ENCODE peak calls at places on chromosome 6, in seven cellular contexts. N is retinal pigment epithelial cell, Q is upper lobe of right lung, K is prostate gland, U is GM20000, Y is progenitor cell of endocrine pancreas, E is SK-N-SH. J is an unnamed sample.

GRCh38 chr6:158564243-158565121 is 4.6 kb downstream of the TMEM181 start:
- DNase-seq in N (no peak), Q (no peak), K (no peak), U (no peak), Y (no peak), E (no peak), J (no peak)

GRCh38 chr6:126015869-126016268 is 29.5 kb downstream of the TRMT11 start:
- DNase-seq in N (no peak), Q (no peak), K (no peak), U (no peak), Y (no peak), E (no peak), J (no peak)

GRCh38 chr6:25628471-25629201 is 23.4 kb upstream of the SCGN start:
- DNase-seq in N (no peak), Q (no peak), K (no peak), U (no peak), Y (no peak), E (no peak), J (no peak)

GRCh38 chr6:116695398-116695797 is 14.4 kb downstream of the KPNA5 start:
- DNase-seq in N (no peak), Q (no peak), K (no peak), U (peak), Y (no peak), E (no peak), J (no peak)

GRCh38 chr6:118725944-118726343 is 74.6 kb upstream of the CEP85L start:
- DNase-seq in N (no peak), Q (no peak), K (no peak), U (no peak), Y (no peak), E (no peak), J (no peak)

GRCh38 chr6:46320505-46320904 is 149.7 kb upstream of the ENPP5 start:
- DNase-seq in N (no peak), Q (no peak), K (no peak), U (no peak), Y (no peak), E (no peak), J (no peak)

GRCh38 chr6:164753517-164753916 is 555.9 kb downstream of the C6orf118 start:
- DNase-seq in N (peak), Q (no peak), K (no peak), U (no peak), Y (no peak), E (no peak), J (no peak)

GRCh38 chr6:138001750-138002349 is 105.4 kb downstream of the PERP start:
- DNase-seq in N (no peak), Q (no peak), K (peak), U (peak), Y (no peak), E (peak), J (no peak)

GRCh38 chr6:130843575-130844320 is 16.5 kb downstream of the SMLR1 start:
- DNase-seq in N (peak), Q (no peak), K (no peak), U (peak), Y (no peak), E (peak), J (no peak)

GRCh38 chr6:31680226-31680840 is 534 bp downstream of the LY6G5C start:
- DNase-seq in N (no peak), Q (no peak), K (no peak), U (no peak), Y (no peak), E (no peak), J (no peak)

GRCh38 chr6:109455502-109456282 is at the start of gene MICAL1:
- DNase-seq in N (no peak), Q (peak), K (peak), U (peak), Y (peak), E (peak), J (no peak)

GRCh38 chr6:142944126-142945066 is 580 bp downstream of the HIVEP2 start:
- DNase-seq in N (peak), Q (peak), K (peak), U (peak), Y (peak), E (peak), J (peak)

GRCh38 chr6:130993292-130993765 is 69.7 kb downstream of the EPB41L2 start:
- DNase-seq in N (no peak), Q (no peak), K (no peak), U (no peak), Y (no peak), E (no peak), J (no peak)

GRCh38 chr6:82924799-82925535 is 140.7 kb downstream of the UBE3D start:
- DNase-seq in N (no peak), Q (no peak), K (no peak), U (no peak), Y (no peak), E (no peak), J (no peak)

GRCh38 chr6:154593122-154593521 is 82.6 kb upstream of the CNKSR3 start:
- DNase-seq in N (no peak), Q (no peak), K (no peak), U (no peak), Y (no peak), E (no peak), J (no peak)

GRCh38 chr6:110517601-110518280 is 41.3 kb upstream of the SLC22A16 start:
- DNase-seq in N (no peak), Q (no peak), K (no peak), U (no peak), Y (no peak), E (no peak), J (no peak)

GRCh38 chr6:112330071-112330876 is 16.9 kb upstream of the RFPL4B start:
- DNase-seq in N (peak), Q (no peak), K (no peak), U (no peak), Y (no peak), E (no peak), J (no peak)

GRCh38 chr6:121531658-121532167 is 96.3 kb downstream of the GJA1 start:
- DNase-seq in N (no peak), Q (no peak), K (peak), U (no peak), Y (no peak), E (no peak), J (no peak)

GRCh38 chr6:89950879-89951391 is 56.7 kb downstream of the GJA10 start:
- DNase-seq in N (no peak), Q (no peak), K (no peak), U (no peak), Y (no peak), E (no peak), J (no peak)

GRCh38 chr6:80689700-80690099 is 583.2 kb downstream of the BCKDHB start:
- DNase-seq in N (no peak), Q (no peak), K (no peak), U (no peak), Y (no peak), E (no peak), J (no peak)

GRCh38 chr6:157670466-157671186 is 152.4 kb upstream of the SNX9 start:
- DNase-seq in N (no peak), Q (peak), K (no peak), U (no peak), Y (no peak), E (no peak), J (no peak)

GRCh38 chr6:26159417-26160273 is 72.4 kb downstream of the HFE start:
- DNase-seq in N (no peak), Q (no peak), K (no peak), U (no peak), Y (no peak), E (no peak), J (no peak)

GRCh38 chr6:112802154-112802553 is 455.0 kb downstream of the RFPL4B start:
- DNase-seq in N (peak), Q (no peak), K (no peak), U (no peak), Y (no peak), E (no peak), J (no peak)

GRCh38 chr6:48397887-48398286 is 286.9 kb upstream of the PTCHD4 start:
- DNase-seq in N (no peak), Q (no peak), K (no peak), U (no peak), Y (no peak), E (no peak), J (no peak)

GRCh38 chr6:74091133-74091793 is 395.3 kb downstream of the CD109 start:
- DNase-seq in N (no peak), Q (no peak), K (no peak), U (peak), Y (no peak), E (peak), J (no peak)

GRCh38 chr6:55379895-55380294 is 52.6 kb downstream of the GFRAL start:
- DNase-seq in N (peak), Q (no peak), K (no peak), U (no peak), Y (no peak), E (no peak), J (no peak)

GRCh38 chr6:36247691-36248090 is 22.2 kb upstream of the PNPLA1 start:
- DNase-seq in N (no peak), Q (no peak), K (no peak), U (no peak), Y (no peak), E (no peak), J (no peak)

GRCh38 chr6:71012871-71013456 is 56.1 kb upstream of the B3GAT2 start:
- DNase-seq in N (peak), Q (no peak), K (peak), U (peak), Y (no peak), E (peak), J (no peak)

GRCh38 chr6:3001773-3002293 is 2.1 kb downstream of the NQO2 start:
- DNase-seq in N (no peak), Q (no peak), K (no peak), U (peak), Y (no peak), E (no peak), J (no peak)

GRCh38 chr6:7138921-7139358 is 31.2 kb downstream of the RREB1 start:
- DNase-seq in N (no peak), Q (no peak), K (no peak), U (no peak), Y (peak), E (no peak), J (no peak)

GRCh38 chr6:88662163-88662580 is 301.2 kb downstream of the RNGTT start:
- DNase-seq in N (no peak), Q (no peak), K (no peak), U (peak), Y (no peak), E (no peak), J (no peak)

GRCh38 chr6:131660195-131660594 is 23.1 kb downstream of the ENPP3 start:
- DNase-seq in N (no peak), Q (no peak), K (no peak), U (no peak), Y (no peak), E (no peak), J (no peak)

GRCh38 chr6:34246249-34246562 is 2.6 kb downstream of the SMIM29 start:
- DNase-seq in N (no peak), Q (no peak), K (no peak), U (peak), Y (no peak), E (no peak), J (no peak)

GRCh38 chr6:34246563-34247391 is 2.0 kb downstream of the SMIM29 start:
- DNase-seq in N (no peak), Q (no peak), K (no peak), U (peak), Y (no peak), E (peak), J (no peak)

GRCh38 chr6:34242252-34243130 is 5.8 kb downstream of the HMGA1 start:
- DNase-seq in N (no peak), Q (peak), K (no peak), U (peak), Y (no peak), E (no peak), J (no peak)

GRCh38 chr6:34243131-34243771 is 5.6 kb downstream of the SMIM29 start:
- DNase-seq in N (no peak), Q (peak), K (no peak), U (peak), Y (no peak), E (no peak), J (no peak)

DNA sequence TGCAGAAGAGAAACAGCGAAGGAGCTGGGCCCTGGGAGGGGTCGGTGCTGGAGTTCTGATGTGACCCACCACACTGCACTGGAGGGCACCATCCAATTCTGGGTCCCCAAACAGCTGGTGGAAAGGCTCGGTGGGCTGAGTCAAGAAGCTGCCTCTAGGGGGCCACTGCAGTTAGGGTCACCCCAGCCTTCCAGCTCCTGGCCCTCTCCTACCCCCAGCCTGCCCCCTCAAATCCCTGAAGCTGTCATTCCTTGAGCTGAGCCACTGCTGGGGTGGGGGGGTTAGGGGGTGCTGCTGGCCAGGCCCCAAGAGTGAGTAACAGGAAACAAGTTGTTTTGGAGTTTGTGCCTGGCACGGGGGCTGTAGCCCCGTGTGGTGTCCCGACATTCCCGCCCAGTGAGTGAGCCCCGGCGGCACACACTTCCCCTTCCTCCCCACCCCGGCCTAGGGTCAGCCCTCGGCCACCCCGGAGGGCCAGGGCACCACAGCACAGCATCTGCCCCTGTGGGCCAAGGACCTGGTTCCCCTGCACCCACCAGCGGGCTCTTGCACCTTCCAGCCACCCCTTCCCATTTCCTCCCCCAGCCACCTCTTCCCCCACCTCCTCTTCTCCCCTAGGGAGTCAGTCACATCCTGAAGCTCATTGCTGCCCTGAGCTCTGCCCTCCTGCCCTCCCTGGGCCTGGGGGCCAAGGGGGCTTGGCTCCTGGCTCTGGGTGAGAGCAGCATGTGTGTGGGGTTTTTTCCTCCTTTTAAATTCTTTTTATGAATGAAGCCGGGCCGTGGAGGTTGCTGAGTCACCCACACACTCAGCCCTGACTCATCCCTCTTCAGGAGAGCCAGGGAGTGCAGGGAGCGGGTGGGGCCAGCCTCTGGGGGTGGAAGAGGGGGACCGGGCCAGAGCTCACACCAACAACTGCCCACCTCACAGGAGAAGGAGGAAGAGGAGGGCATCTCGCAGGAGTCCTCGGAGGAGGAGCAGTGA is 4.6 kb downstream of the SMIM29 start:
- DNase-seq in N (peak), Q (peak), K (no peak), U (peak), Y (no peak), E (peak), J (no peak)
- TF ChIP-seq CTCF in N (peak), Q (peak), K (no peak), U (peak), Y (peak), E (peak), J (peak)

DNA sequence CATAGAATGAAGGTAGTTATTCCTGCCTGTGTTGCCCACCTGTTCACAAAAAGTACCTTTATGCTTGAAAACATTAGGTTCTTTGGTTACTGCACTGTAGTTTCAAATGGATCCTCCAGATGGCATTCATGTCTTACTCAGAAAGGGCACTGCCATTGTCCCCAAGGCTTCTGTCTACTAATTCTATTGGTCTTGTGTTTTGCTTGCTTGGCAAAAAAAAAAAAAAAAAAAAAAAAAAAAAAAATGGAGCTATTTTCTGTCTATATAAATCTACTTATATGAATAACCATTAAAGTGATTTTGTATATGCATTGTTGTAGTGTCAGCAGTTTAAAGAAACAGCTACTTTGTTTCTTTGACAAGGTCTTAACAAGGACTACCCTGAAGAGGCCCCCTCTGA is 12.7 kb upstream of the EFHC1 start:
- DNase-seq in N (no peak), Q (no peak), K (no peak), U (peak), Y (no peak), E (peak), J (no peak)
- TF ChIP-seq CTCF in N (peak), Q (peak), K (peak), U (no peak), Y (peak), E (peak), J (peak)

GRCh38 chr6:114862064-114862463 is 519.2 kb upstream of the HS3ST5 start:
- DNase-seq in N (no peak), Q (no peak), K (no peak), U (no peak), Y (no peak), E (no peak), J (no peak)
- TF ChIP-seq CTCF in N (no peak), Q (no peak), K (no peak), U (no peak), Y (no peak), E (no peak), J (no peak)

GRCh38 chr6:41705996-41706835 is 29.2 kb downstream of the TFEB start:
- DNase-seq in N (no peak), Q (peak), K (peak), U (peak), Y (no peak), E (peak), J (no peak)

GRCh38 chr6:41708856-41709255 is 26.6 kb downstream of the TFEB start:
- DNase-seq in N (no peak), Q (no peak), K (no peak), U (no peak), Y (no peak), E (no peak), J (no peak)

GRCh38 chr6:41705329-41705995 is 29.9 kb downstream of the TFEB start:
- DNase-seq in N (no peak), Q (no peak), K (no peak), U (no peak), Y (no peak), E (no peak), J (no peak)

GRCh38 chr6:41707565-41708200 is 27.7 kb downstream of the TFEB start:
- DNase-seq in N (no peak), Q (no peak), K (no peak), U (no peak), Y (no peak), E (no peak), J (no peak)

GRCh38 chr6:41706876-41707564 is 28.4 kb downstream of the TFEB start:
- DNase-seq in N (no peak), Q (no peak), K (no peak), U (peak), Y (no peak), E (no peak), J (no peak)
- TF ChIP-seq CTCF in N (no peak), Q (no peak), K (no peak), U (no peak), Y (no peak), E (no peak), J (no peak)

DNA sequence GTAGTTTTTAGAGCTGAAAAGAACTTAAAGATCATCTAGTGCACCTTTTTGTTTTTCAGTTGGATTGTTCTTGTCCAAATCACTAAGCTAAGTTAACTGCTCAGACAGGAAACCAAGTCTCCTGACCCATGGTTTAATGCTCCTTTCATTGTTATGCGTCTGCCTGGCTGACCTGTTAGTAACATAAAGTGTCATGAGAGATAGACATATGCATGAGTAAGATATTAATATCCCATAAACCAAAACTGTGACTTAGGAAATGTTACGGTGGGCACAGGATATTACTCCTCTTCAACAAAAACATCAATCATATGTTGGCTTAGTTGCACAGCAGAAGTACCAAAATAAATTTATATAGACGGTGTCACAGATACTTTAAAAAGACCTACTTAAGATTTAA is 84.0 kb downstream of the ESR1 start:
- DNase-seq in N (no peak), Q (no peak), K (no peak), U (no peak), Y (no peak), E (no peak), J (no peak)
- TF ChIP-seq CTCF in N (no peak), Q (no peak), K (no peak), U (no peak), Y (no peak), E (no peak), J (no peak)

DNA sequence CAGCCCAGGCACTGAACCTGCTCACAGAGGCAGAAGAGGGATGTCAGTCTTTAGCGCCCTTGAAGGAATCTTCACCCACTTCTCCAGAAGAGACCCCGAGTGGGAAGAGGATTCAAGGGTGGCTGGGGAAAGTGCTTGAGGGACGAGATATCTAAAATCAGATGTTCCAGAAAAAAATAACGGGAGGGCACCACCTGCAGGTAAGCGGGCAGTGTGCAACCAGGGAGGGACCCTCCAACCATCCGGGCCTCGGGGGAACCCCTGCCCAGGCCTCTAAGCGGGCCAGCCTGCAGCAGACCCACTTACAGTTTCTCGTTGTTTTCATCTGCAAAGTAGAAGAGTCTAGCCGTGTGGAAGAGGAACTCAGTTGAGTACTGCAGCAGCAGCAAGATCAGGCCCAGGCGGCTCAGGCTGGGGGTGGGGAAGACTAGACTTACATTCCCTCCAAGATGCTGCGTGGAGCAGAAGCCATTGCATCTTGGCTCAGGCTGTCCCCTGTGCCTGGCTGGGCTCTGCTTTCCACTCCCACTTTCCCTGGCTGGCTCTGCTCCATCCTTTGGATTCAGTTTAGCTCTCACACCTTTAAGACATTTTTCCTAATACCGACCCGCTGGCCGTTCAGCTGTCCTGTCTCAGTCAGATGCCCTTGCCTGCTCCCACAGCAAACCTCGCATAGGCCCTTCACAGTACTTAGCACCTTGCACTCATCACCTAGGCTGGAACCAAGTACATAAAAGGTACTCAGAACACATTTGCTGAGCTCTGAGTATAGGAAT is 70.9 kb downstream of the TRAM2 start:
- DNase-seq in N (no peak), Q (no peak), K (no peak), U (no peak), Y (no peak), E (peak), J (no peak)
- TF ChIP-seq CTCF in N (peak), Q (no peak), K (no peak), U (peak), Y (no peak), E (no peak), J (no peak)

GRCh38 chr6:72522735-72523141 is 99.1 kb upstream of the KCNQ5 start:
- DNase-seq in N (no peak), Q (no peak), K (no peak), U (peak), Y (no peak), E (peak), J (no peak)
- TF ChIP-seq CTCF in N (peak), Q (no peak), K (no peak), U (no peak), Y (peak), E (no peak), J (peak)

GRCh38 chr6:43386492-43386891 is 17.0 kb upstream of the ZNF318 start:
- DNase-seq in N (no peak), Q (no peak), K (no peak), U (no peak), Y (no peak), E (peak), J (no peak)
- TF ChIP-seq CTCF in N (peak), Q (peak), K (peak), U (no peak), Y (peak), E (peak), J (peak)

GRCh38 chr6:5814116-5814515 is 192.6 kb downstream of the NRN1 start:
- DNase-seq in N (no peak), Q (no peak), K (no peak), U (no peak), Y (no peak), E (no peak), J (no peak)
- TF ChIP-seq CTCF in N (no peak), Q (no peak), K (no peak), U (no peak), Y (no peak), E (no peak), J (no peak)